ENCODE peak calls at places on chromosomes 3 and 15, in four cellular contexts. One of them, this sample, is unnamed. For H3K27me3, the result is how much of the 10 kb centered on the place peaks cover.

GRCh38 chr3:71998995-71999673 is 214.2 kb upstream of the PROK2 start:
- DNase-seq in IMR-90: peak
- DNase-seq in cardiac muscle cell: no peak
- DNase-seq in effector memory CD4-positive, alpha-beta T cell: no peak
- DNase-seq in this sample: no peak

GRCh38 chr3:13492976-13493866 is 13.1 kb downstream of the HDAC11 start:
- DNase-seq in cardiac muscle cell: no peak
- DNase-seq in IMR-90: no peak
- DNase-seq in effector memory CD4-positive, alpha-beta T cell: no peak
- DNase-seq in this sample: no peak

GRCh38 chr15:71201471-71201870 is 86.2 kb downstream of the THSD4 start:
- DNase-seq in effector memory CD4-positive, alpha-beta T cell: no peak
- DNase-seq in IMR-90: no peak
- DNase-seq in cardiac muscle cell: peak
- DNase-seq in this sample: no peak

GRCh38 chr15:31337352-31338031 is 10.9 kb downstream of the KLF13 start:
- DNase-seq in cardiac muscle cell: no peak
- DNase-seq in IMR-90: no peak
- DNase-seq in effector memory CD4-positive, alpha-beta T cell: no peak
- DNase-seq in this sample: no peak

GRCh38 chr3:6179761-6180160 is 681.2 kb upstream of the GRM7 start:
- DNase-seq in cardiac muscle cell: no peak
- DNase-seq in IMR-90: no peak
- DNase-seq in effector memory CD4-positive, alpha-beta T cell: no peak
- DNase-seq in this sample: no peak

GRCh38 chr3:58049143-58049785 is 41.0 kb downstream of the FLNB start:
- DNase-seq in cardiac muscle cell: peak
- DNase-seq in IMR-90: peak
- DNase-seq in effector memory CD4-positive, alpha-beta T cell: no peak
- DNase-seq in this sample: no peak

GRCh38 chr3:12300137-12300536 is 11.3 kb downstream of the PPARG start:
- DNase-seq in effector memory CD4-positive, alpha-beta T cell: no peak
- DNase-seq in cardiac muscle cell: no peak
- DNase-seq in IMR-90: no peak
- DNase-seq in this sample: no peak

GRCh38 chr15:52790166-52790708 is at the start of gene ONECUT1:
- DNase-seq in effector memory CD4-positive, alpha-beta T cell: peak
- DNase-seq in IMR-90: peak
- DNase-seq in cardiac muscle cell: peak
- DNase-seq in this sample: peak

GRCh38 chr15:56532766-56533455 is 68.0 kb upstream of the MNS1 start:
- DNase-seq in cardiac muscle cell: peak
- DNase-seq in IMR-90: no peak
- DNase-seq in effector memory CD4-positive, alpha-beta T cell: no peak
- DNase-seq in this sample: peak

GRCh38 chr3:192817053-192817452 is 89.7 kb upstream of the FGF12 start:
- DNase-seq in cardiac muscle cell: no peak
- DNase-seq in IMR-90: peak
- DNase-seq in effector memory CD4-positive, alpha-beta T cell: no peak
- DNase-seq in this sample: no peak

GRCh38 chr3:126287536-126288181 is 69.5 kb downstream of the KLF15 start:
- DNase-seq in effector memory CD4-positive, alpha-beta T cell: no peak
- DNase-seq in cardiac muscle cell: peak
- DNase-seq in IMR-90: peak
- DNase-seq in this sample: no peak

GRCh38 chr15:77819271-77819806 is 186.6 kb upstream of the LINGO1 start:
- DNase-seq in effector memory CD4-positive, alpha-beta T cell: no peak
- DNase-seq in cardiac muscle cell: peak
- DNase-seq in IMR-90: no peak
- DNase-seq in this sample: no peak

GRCh38 chr15:77817434-77817833 is 184.7 kb upstream of the LINGO1 start:
- DNase-seq in cardiac muscle cell: no peak
- DNase-seq in IMR-90: no peak
- DNase-seq in effector memory CD4-positive, alpha-beta T cell: no peak
- DNase-seq in this sample: no peak

GRCh38 chr15:77816983-77817382 is 184.3 kb upstream of the LINGO1 start:
- DNase-seq in effector memory CD4-positive, alpha-beta T cell: no peak
- DNase-seq in cardiac muscle cell: no peak
- DNase-seq in IMR-90: no peak
- DNase-seq in this sample: no peak

GRCh38 chr15:77819841-77820728 is 187.4 kb upstream of the LINGO1 start:
- DNase-seq in IMR-90: no peak
- DNase-seq in cardiac muscle cell: peak
- DNase-seq in effector memory CD4-positive, alpha-beta T cell: no peak
- DNase-seq in this sample: no peak

GRCh38 chr15:77818484-77819270 is 186.0 kb upstream of the LINGO1 start:
- DNase-seq in effector memory CD4-positive, alpha-beta T cell: no peak
- DNase-seq in IMR-90: no peak
- DNase-seq in cardiac muscle cell: peak
- DNase-seq in this sample: no peak
- H3K27me3 ChIP-seq in effector memory CD4-positive, alpha-beta T cell: under half
- H3K27me3 ChIP-seq in IMR-90: half or more
- H3K27me3 ChIP-seq in cardiac muscle cell: half or more
- H3K27me3 ChIP-seq in this sample: under half

GRCh38 chr15:100348578-100348977 is 6.8 kb upstream of the ADAMTS17 start:
- DNase-seq in cardiac muscle cell: no peak
- DNase-seq in IMR-90: no peak
- DNase-seq in effector memory CD4-positive, alpha-beta T cell: no peak
- DNase-seq in this sample: no peak

GRCh38 chr15:100349321-100349695 is 7.5 kb upstream of the ADAMTS17 start:
- DNase-seq in effector memory CD4-positive, alpha-beta T cell: no peak
- DNase-seq in IMR-90: no peak
- DNase-seq in cardiac muscle cell: peak
- DNase-seq in this sample: no peak

GRCh38 chr15:100346866-100347512 is 5.2 kb upstream of the ADAMTS17 start:
- DNase-seq in cardiac muscle cell: no peak
- DNase-seq in IMR-90: no peak
- DNase-seq in effector memory CD4-positive, alpha-beta T cell: no peak
- DNase-seq in this sample: no peak

GRCh38 chr15:100350434-100351226 is 8.9 kb upstream of the ADAMTS17 start:
- DNase-seq in IMR-90: peak
- DNase-seq in cardiac muscle cell: no peak
- DNase-seq in effector memory CD4-positive, alpha-beta T cell: no peak
- DNase-seq in this sample: no peak

GRCh38 chr15:100349696-100350433 is 8.1 kb upstream of the ADAMTS17 start:
- DNase-seq in cardiac muscle cell: peak
- DNase-seq in IMR-90: peak
- DNase-seq in effector memory CD4-positive, alpha-beta T cell: peak
- DNase-seq in this sample: peak
- H3K27ac ChIP-seq in cardiac muscle cell: peak
- H3K27ac ChIP-seq in IMR-90: no peak
- H3K27ac ChIP-seq in effector memory CD4-positive, alpha-beta T cell: peak
- H3K27ac ChIP-seq in this sample: peak

GRCh38 chr3:117473981-117474563 is 764.5 kb downstream of the TUSC7 start:
- DNase-seq in cardiac muscle cell: no peak
- DNase-seq in IMR-90: no peak
- DNase-seq in effector memory CD4-positive, alpha-beta T cell: no peak
- DNase-seq in this sample: no peak
- H3K27me3 ChIP-seq in cardiac muscle cell: under half
- H3K27me3 ChIP-seq in IMR-90: under half
- H3K27me3 ChIP-seq in effector memory CD4-positive, alpha-beta T cell: under half
- H3K27me3 ChIP-seq in this sample: under half

GRCh38 chr3:172918165-172918564 is 167.6 kb downstream of the ECT2 start:
- DNase-seq in cardiac muscle cell: no peak
- DNase-seq in effector memory CD4-positive, alpha-beta T cell: no peak
- DNase-seq in IMR-90: peak
- DNase-seq in this sample: no peak
- H3K27ac ChIP-seq in cardiac muscle cell: no peak
- H3K27ac ChIP-seq in effector memory CD4-positive, alpha-beta T cell: no peak
- H3K27ac ChIP-seq in IMR-90: no peak
- H3K27ac ChIP-seq in this sample: no peak

GRCh38 chr3:183914856-183915255 is 30.2 kb upstream of the PARL start:
- DNase-seq in cardiac muscle cell: no peak
- DNase-seq in effector memory CD4-positive, alpha-beta T cell: no peak
- DNase-seq in IMR-90: no peak
- DNase-seq in this sample: no peak

GRCh38 chr3:183911087-183911486 is 26.4 kb upstream of the PARL start:
- DNase-seq in IMR-90: no peak
- DNase-seq in cardiac muscle cell: no peak
- DNase-seq in effector memory CD4-positive, alpha-beta T cell: no peak
- DNase-seq in this sample: no peak

GRCh38 chr3:183911763-183912506 is 27.3 kb upstream of the PARL start:
- DNase-seq in effector memory CD4-positive, alpha-beta T cell: no peak
- DNase-seq in IMR-90: no peak
- DNase-seq in cardiac muscle cell: no peak
- DNase-seq in this sample: no peak

GRCh38 chr3:183913580-183913920 is 28.9 kb upstream of the PARL start:
- DNase-seq in IMR-90: no peak
- DNase-seq in effector memory CD4-positive, alpha-beta T cell: no peak
- DNase-seq in cardiac muscle cell: no peak
- DNase-seq in this sample: no peak

GRCh38 chr3:183912895-183913579 is 28.4 kb upstream of the PARL start:
- DNase-seq in IMR-90: no peak
- DNase-seq in effector memory CD4-positive, alpha-beta T cell: no peak
- DNase-seq in cardiac muscle cell: no peak
- DNase-seq in this sample: no peak
- H3K27me3 ChIP-seq in IMR-90: under half
- H3K27me3 ChIP-seq in effector memory CD4-positive, alpha-beta T cell: under half
- H3K27me3 ChIP-seq in cardiac muscle cell: under half
- H3K27me3 ChIP-seq in this sample: under half

GRCh38 chr3:40504636-40505430 is 1.0 kb upstream of the ZNF620 start:
- DNase-seq in effector memory CD4-positive, alpha-beta T cell: no peak
- DNase-seq in IMR-90: peak
- DNase-seq in cardiac muscle cell: no peak
- DNase-seq in this sample: no peak
- H3K27ac ChIP-seq in effector memory CD4-positive, alpha-beta T cell: no peak
- H3K27ac ChIP-seq in IMR-90: peak
- H3K27ac ChIP-seq in cardiac muscle cell: no peak
- H3K27ac ChIP-seq in this sample: no peak

DNA sequence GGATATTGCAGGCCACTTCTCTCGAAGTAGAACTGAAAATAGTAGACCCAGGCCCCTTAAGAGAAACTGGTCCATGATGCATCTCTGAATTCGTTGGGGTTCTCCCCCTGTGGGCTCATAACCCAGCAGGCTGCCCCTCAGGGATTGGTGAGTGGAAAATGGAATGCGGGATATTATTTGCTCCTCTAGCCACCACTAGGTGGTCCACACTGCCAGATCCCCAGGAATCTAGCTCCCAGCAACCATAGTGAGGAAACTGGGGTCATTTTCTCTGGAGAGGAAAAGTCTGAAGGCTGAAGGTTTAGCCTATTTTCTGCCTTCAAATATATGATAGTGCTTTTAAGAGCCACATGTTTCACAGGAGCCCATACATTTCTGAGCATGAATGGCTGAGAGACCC is 6.7 kb downstream of the CX3CR1 start:
- DNase-seq in IMR-90: no peak
- DNase-seq in effector memory CD4-positive, alpha-beta T cell: no peak
- DNase-seq in cardiac muscle cell: no peak
- DNase-seq in this sample: no peak
- H3K27me3 ChIP-seq in IMR-90: under half
- H3K27me3 ChIP-seq in effector memory CD4-positive, alpha-beta T cell: under half
- H3K27me3 ChIP-seq in cardiac muscle cell: under half
- H3K27me3 ChIP-seq in this sample: under half

DNA sequence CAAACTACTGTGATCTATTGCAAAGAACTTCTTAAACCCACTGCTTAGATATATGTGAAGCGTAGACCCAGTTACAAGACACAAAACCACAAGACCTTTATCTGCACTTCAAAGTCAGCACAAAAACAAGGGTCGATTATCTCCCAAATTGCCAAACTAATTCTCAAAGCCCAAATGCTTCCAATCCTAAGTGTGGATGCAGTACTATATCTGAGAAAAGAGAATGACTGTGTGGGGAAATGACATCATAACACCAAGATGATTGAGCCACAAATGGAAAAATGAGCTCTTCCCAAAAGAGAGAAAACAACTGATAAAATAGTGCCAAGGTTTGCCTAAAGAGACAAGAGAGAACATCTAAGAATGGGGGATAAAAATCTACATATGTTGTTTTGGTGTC is 86.2 kb downstream of the MEIS2 start:
- DNase-seq in IMR-90: no peak
- DNase-seq in cardiac muscle cell: no peak
- DNase-seq in effector memory CD4-positive, alpha-beta T cell: no peak
- DNase-seq in this sample: no peak
- H3K27ac ChIP-seq in IMR-90: no peak
- H3K27ac ChIP-seq in cardiac muscle cell: peak
- H3K27ac ChIP-seq in effector memory CD4-positive, alpha-beta T cell: no peak
- H3K27ac ChIP-seq in this sample: no peak

GRCh38 chr15:89382288-89382687 is 47.7 kb upstream of the POLG start:
- DNase-seq in effector memory CD4-positive, alpha-beta T cell: no peak
- DNase-seq in cardiac muscle cell: no peak
- DNase-seq in IMR-90: no peak
- DNase-seq in this sample: no peak

GRCh38 chr15:89381888-89382287 is 47.3 kb upstream of the POLG start:
- DNase-seq in cardiac muscle cell: no peak
- DNase-seq in IMR-90: no peak
- DNase-seq in effector memory CD4-positive, alpha-beta T cell: no peak
- DNase-seq in this sample: no peak

GRCh38 chr15:89383635-89384604 is 49.3 kb upstream of the POLG start:
- DNase-seq in IMR-90: peak
- DNase-seq in cardiac muscle cell: peak
- DNase-seq in effector memory CD4-positive, alpha-beta T cell: no peak
- DNase-seq in this sample: no peak

GRCh38 chr15:89387140-89387903 is 52.7 kb upstream of the POLG start:
- DNase-seq in IMR-90: no peak
- DNase-seq in cardiac muscle cell: no peak
- DNase-seq in effector memory CD4-positive, alpha-beta T cell: no peak
- DNase-seq in this sample: no peak

DNA sequence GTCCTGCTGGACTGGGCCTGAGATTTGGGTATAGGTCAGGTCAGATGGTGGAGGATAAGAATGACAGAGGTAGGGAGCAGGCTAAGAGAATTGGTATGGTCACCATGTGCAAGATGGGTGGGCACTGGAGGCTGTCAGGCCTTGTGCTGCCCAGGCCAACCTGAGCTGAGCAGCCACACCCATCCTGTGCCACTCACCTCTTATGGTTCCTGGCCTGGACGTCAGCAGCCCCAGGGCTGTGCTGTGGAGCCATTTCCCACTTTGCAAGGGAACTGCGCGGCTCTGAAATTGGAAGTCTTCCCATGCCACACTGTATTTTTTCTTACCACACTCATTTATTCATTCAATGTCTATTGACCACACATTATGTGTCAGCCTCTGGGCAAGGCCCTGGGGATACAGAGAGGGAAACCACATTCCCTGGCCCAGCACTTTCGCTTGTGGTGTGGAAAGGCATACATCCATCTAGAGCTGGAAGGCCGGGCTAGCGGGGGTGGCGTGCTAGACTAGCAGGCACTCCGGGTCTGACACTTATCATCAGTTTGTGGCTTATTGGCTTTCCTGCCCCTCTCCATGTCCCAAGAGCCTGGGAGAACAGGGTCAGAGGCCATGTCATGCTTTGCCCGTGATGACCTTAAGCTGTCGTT is 51.1 kb upstream of the POLG start:
- DNase-seq in cardiac muscle cell: no peak
- DNase-seq in effector memory CD4-positive, alpha-beta T cell: no peak
- DNase-seq in IMR-90: no peak
- DNase-seq in this sample: no peak
- H3K27me3 ChIP-seq in cardiac muscle cell: half or more
- H3K27me3 ChIP-seq in effector memory CD4-positive, alpha-beta T cell: under half
- H3K27me3 ChIP-seq in IMR-90: half or more
- H3K27me3 ChIP-seq in this sample: under half

This sample was measured in DND-41.